ENCODE peak calls at places on chromosomes 3 and 15, in eight cellular contexts. Y, X, Q, Z, V, D, E and G are unnamed samples.

GRCh38 chr3:170470063-170471006 is 51.7 kb downstream of the CLDN11 start:
- DNase-seq in Y (no peak), X (peak; percentile 88), Q (no peak), Z (no peak), V (no peak), D (no peak), E (no peak), G (no peak)

GRCh38 chr3:116579843-116580242 is 129.7 kb upstream of the TUSC7 start:
- DNase-seq in Y (no peak), X (peak; percentile 20), Q (no peak), Z (no peak), V (no peak), D (no peak), E (no peak), G (no peak)

GRCh38 chr3:101383156-101383575 is 62.8 kb upstream of the IMPG2 start:
- DNase-seq in Y (no peak), X (peak; percentile 63), Q (no peak), Z (peak; percentile 49), V (no peak), D (no peak), E (no peak), G (peak; percentile 45)

GRCh38 chr15:34109775-34110663 is 8.1 kb downstream of the PGBD4 start:
- DNase-seq in Y (peak; percentile 21), X (peak; percentile 60), Q (no peak), Z (no peak), V (no peak), D (no peak), E (peak; percentile 29), G (peak; percentile 27)

GRCh38 chr3:63977893-63978292 is 45.4 kb downstream of the PSMD6 start:
- DNase-seq in Y (no peak), X (no peak), Q (no peak), Z (no peak), V (no peak), D (no peak), E (no peak), G (no peak)

GRCh38 chr3:123536153-123536895 is 48.5 kb downstream of the HACD2 start:
- DNase-seq in Y (no peak), X (no peak), Q (no peak), Z (no peak), V (no peak), D (no peak), E (no peak), G (no peak)

GRCh38 chr15:61205427-61205826 is 23.7 kb downstream of the RORA start:
- DNase-seq in Y (peak; percentile 49), X (no peak), Q (no peak), Z (no peak), V (no peak), D (no peak), E (no peak), G (no peak)

GRCh38 chr3:106518516-106518915 is 649.7 kb upstream of the CBLB start:
- DNase-seq in Y (peak; percentile 25), X (peak; percentile 55), Q (no peak), Z (no peak), V (no peak), D (no peak), E (no peak), G (no peak)

GRCh38 chr3:171458857-171459129 is 1.4 kb downstream of the TNIK start:
- DNase-seq in Y (no peak), X (no peak), Q (no peak), Z (no peak), V (no peak), D (no peak), E (no peak), G (peak; percentile 70)

GRCh38 chr15:99016680-99017321 is 9.2 kb upstream of the PGPEP1L start:
- DNase-seq in Y (peak; percentile 67), X (peak; percentile 66), Q (no peak), Z (no peak), V (no peak), D (no peak), E (no peak), G (peak; percentile 37)

GRCh38 chr15:35545316-35545824 is 595 bp downstream of the DPH6 start:
- DNase-seq in Y (peak; percentile 50), X (peak; percentile 60), Q (no peak), Z (peak; percentile 50), V (peak; percentile 72), D (peak; percentile 31), E (peak; percentile 21), G (peak; percentile 13)

GRCh38 chr3:25689226-25689625 is 24.5 kb upstream of the TOP2B start:
- DNase-seq in Y (no peak), X (no peak), Q (no peak), Z (no peak), V (no peak), D (no peak), E (no peak), G (no peak)

DNA sequence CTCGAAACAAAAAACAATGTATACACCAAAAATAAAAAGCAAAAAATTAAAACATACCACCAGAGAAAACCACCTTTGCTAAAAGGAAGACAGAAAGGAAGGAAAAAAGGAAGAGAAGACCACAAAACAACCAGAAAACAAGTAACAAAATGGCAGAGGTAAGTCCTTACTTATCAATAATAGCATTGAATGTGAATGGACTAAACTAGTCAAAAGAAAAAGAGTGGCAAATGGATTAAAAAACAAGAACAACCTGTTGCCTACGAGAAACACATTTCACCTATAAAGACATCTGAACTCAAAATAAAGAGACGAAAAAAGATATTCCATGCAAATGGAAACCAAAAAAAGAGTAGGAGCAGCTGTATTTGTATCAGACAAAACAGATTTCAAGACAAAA is 22.2 kb downstream of the PDCD10 start:
- DNase-seq in Y (no peak), X (no peak), Q (no peak), Z (no peak), V (no peak), D (no peak), E (no peak), G (no peak)
- H3K36me3 ChIP-seq in Y (peaks cover 12% of the 10 kb centered on the region), X (peaks cover 12% of the 10 kb centered on the region), Q (no peaks in the 10 kb centered on the region), Z (no peaks in the 10 kb centered on the region), V (peaks cover 39% of the 10 kb centered on the region), D (peaks cover 26% of the 10 kb centered on the region), E (no peaks in the 10 kb centered on the region), G (peaks cover 5% of the 10 kb centered on the region)

GRCh38 chr3:85075663-85076062 is 116.9 kb downstream of the CADM2 start:
- DNase-seq in Y (no peak), X (no peak), Q (no peak), Z (no peak), V (no peak), D (no peak), E (no peak), G (no peak)

GRCh38 chr3:85077018-85077417 is 118.2 kb downstream of the CADM2 start:
- DNase-seq in Y (no peak), X (no peak), Q (no peak), Z (no peak), V (no peak), D (no peak), E (no peak), G (no peak)

GRCh38 chr3:85068911-85069310 is 110.1 kb downstream of the CADM2 start:
- DNase-seq in Y (no peak), X (no peak), Q (no peak), Z (no peak), V (no peak), D (no peak), E (no peak), G (no peak)

GRCh38 chr3:85074003-85074402 is 115.2 kb downstream of the CADM2 start:
- DNase-seq in Y (no peak), X (no peak), Q (no peak), Z (no peak), V (no peak), D (no peak), E (no peak), G (no peak)
- H3K4me3 ChIP-seq in Y (no peak overlapping the region), X (no peak overlapping the region), Q (no peak overlapping the region), Z (no peak overlapping the region), V (no peak overlapping the region), D (no peak overlapping the region), E (no peak overlapping the region), G (no peak overlapping the region)

DNA sequence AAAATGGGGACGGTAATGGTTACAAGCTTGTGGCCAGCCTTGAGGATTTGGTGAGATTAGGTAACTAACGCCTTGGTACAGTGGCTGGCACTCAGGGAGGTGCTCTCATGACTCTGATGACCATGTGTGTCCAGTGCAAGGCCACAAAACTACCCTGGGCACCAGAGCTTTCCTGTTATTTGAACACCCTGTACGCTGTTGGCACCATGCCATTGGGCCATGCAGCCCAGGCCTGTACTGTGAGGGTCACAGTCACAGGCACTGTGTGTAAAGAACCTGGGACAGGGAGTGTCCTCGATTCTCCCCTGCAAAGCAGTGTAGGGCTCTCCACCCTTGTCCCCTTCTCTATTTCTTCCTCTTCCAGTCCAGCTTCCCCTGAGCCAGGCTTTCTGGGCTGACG is 6.3 kb downstream of the TMEM43 start:
- DNase-seq in Y (no peak), X (no peak), Q (no peak), Z (no peak), V (no peak), D (no peak), E (no peak), G (no peak)
- H3K36me3 ChIP-seq in Y (peaks cover 63% of the 10 kb centered on the region), X (peaks cover 76% of the 10 kb centered on the region), Q (peaks cover 8% of the 10 kb centered on the region), Z (no peaks in the 10 kb centered on the region), V (peaks cover 92% of the 10 kb centered on the region), D (peaks cover 75% of the 10 kb centered on the region), E (peaks cover 24% of the 10 kb centered on the region), G (peaks cover 34% of the 10 kb centered on the region)

GRCh38 chr3:28612232-28612631 is 263.6 kb upstream of the AZI2 start:
- DNase-seq in Y (no peak), X (no peak), Q (no peak), Z (no peak), V (no peak), D (no peak), E (no peak), G (no peak)
- H3K4me3 ChIP-seq in Y (no peak overlapping the region), X (no peak overlapping the region), Q (no peak overlapping the region), Z (no peak overlapping the region), V (no peak overlapping the region), D (no peak overlapping the region), E (no peak overlapping the region), G (no peak overlapping the region)

GRCh38 chr15:58243083-58243482 is 104.9 kb downstream of the AQP9 start:
- DNase-seq in Y (no peak), X (no peak), Q (no peak), Z (no peak), V (no peak), D (no peak), E (no peak), G (no peak)
- H3K36me3 ChIP-seq in Y (no peaks in the 10 kb centered on the region), X (no peaks in the 10 kb centered on the region), Q (no peaks in the 10 kb centered on the region), Z (no peaks in the 10 kb centered on the region), V (no peaks in the 10 kb centered on the region), D (no peaks in the 10 kb centered on the region), E (no peaks in the 10 kb centered on the region), G (no peaks in the 10 kb centered on the region)